ENCODE peak calls at places on chromosomes 2 and 18, in seven cellular contexts. One of them, this sample, is unnamed.

GRCh38 chr2:240567872-240568677 is at the start of gene RNPEPL1:
- DNase-seq in colonic mucosa: peak
- DNase-seq in SK-N-SH: peak
- DNase-seq in cardiac muscle cell: peak
- DNase-seq in psoas muscle: peak
- DNase-seq in HCT116: no peak
- DNase-seq in mucosa of descending colon: peak
- DNase-seq in this sample: no peak

GRCh38 chr18:9380571-9381390 is 46.2 kb downstream of the TWSG1 start:
- DNase-seq in colonic mucosa: no peak
- DNase-seq in SK-N-SH: no peak
- DNase-seq in cardiac muscle cell: no peak
- DNase-seq in psoas muscle: no peak
- DNase-seq in HCT116: no peak
- DNase-seq in mucosa of descending colon: no peak
- DNase-seq in this sample: peak

GRCh38 chr2:21422050-21422449 is 298.3 kb downstream of the TDRD15 start:
- DNase-seq in colonic mucosa: peak
- DNase-seq in SK-N-SH: peak
- DNase-seq in cardiac muscle cell: peak
- DNase-seq in psoas muscle: no peak
- DNase-seq in HCT116: no peak
- DNase-seq in mucosa of descending colon: peak
- DNase-seq in this sample: no peak

GRCh38 chr2:23541453-23542334 is 156.7 kb downstream of the KLHL29 start:
- DNase-seq in colonic mucosa: no peak
- DNase-seq in SK-N-SH: no peak
- DNase-seq in cardiac muscle cell: no peak
- DNase-seq in psoas muscle: no peak
- DNase-seq in HCT116: no peak
- DNase-seq in mucosa of descending colon: no peak
- DNase-seq in this sample: peak

GRCh38 chr2:55431982-55432627 is 12.4 kb upstream of the CCDC88A start:
- DNase-seq in colonic mucosa: no peak
- DNase-seq in SK-N-SH: peak
- DNase-seq in cardiac muscle cell: no peak
- DNase-seq in psoas muscle: no peak
- DNase-seq in HCT116: peak
- DNase-seq in mucosa of descending colon: no peak
- DNase-seq in this sample: peak

GRCh38 chr2:179268277-179268935 is 3.8 kb upstream of the SESTD1 start:
- DNase-seq in colonic mucosa: no peak
- DNase-seq in SK-N-SH: no peak
- DNase-seq in cardiac muscle cell: no peak
- DNase-seq in psoas muscle: no peak
- DNase-seq in HCT116: no peak
- DNase-seq in mucosa of descending colon: no peak
- DNase-seq in this sample: peak

GRCh38 chr2:67057901-67058703 is 339.0 kb upstream of the ETAA1 start:
- DNase-seq in colonic mucosa: no peak
- DNase-seq in SK-N-SH: no peak
- DNase-seq in cardiac muscle cell: no peak
- DNase-seq in psoas muscle: no peak
- DNase-seq in HCT116: no peak
- DNase-seq in mucosa of descending colon: no peak
- DNase-seq in this sample: peak

GRCh38 chr2:231395188-231396057 is at the start of gene B3GNT7:
- DNase-seq in colonic mucosa: peak
- DNase-seq in SK-N-SH: peak
- DNase-seq in cardiac muscle cell: no peak
- DNase-seq in psoas muscle: no peak
- DNase-seq in HCT116: no peak
- DNase-seq in mucosa of descending colon: peak
- DNase-seq in this sample: no peak

GRCh38 chr2:240238786-240239185 is 98.3 kb upstream of the OTOS start:
- DNase-seq in colonic mucosa: no peak
- DNase-seq in SK-N-SH: no peak
- DNase-seq in cardiac muscle cell: no peak
- DNase-seq in psoas muscle: no peak
- DNase-seq in HCT116: no peak
- DNase-seq in mucosa of descending colon: no peak
- DNase-seq in this sample: no peak

GRCh38 chr2:39743170-39743851 is 35.7 kb downstream of the THUMPD2 start:
- DNase-seq in colonic mucosa: no peak
- DNase-seq in SK-N-SH: no peak
- DNase-seq in cardiac muscle cell: no peak
- DNase-seq in psoas muscle: no peak
- DNase-seq in HCT116: no peak
- DNase-seq in mucosa of descending colon: no peak
- DNase-seq in this sample: peak

GRCh38 chr2:207635468-207636200 is 10.4 kb upstream of the METTL21A start:
- DNase-seq in colonic mucosa: no peak
- DNase-seq in SK-N-SH: no peak
- DNase-seq in cardiac muscle cell: no peak
- DNase-seq in psoas muscle: no peak
- DNase-seq in HCT116: no peak
- DNase-seq in mucosa of descending colon: no peak
- DNase-seq in this sample: peak

GRCh38 chr2:234982096-234982834 is 30.4 kb downstream of the SH3BP4 start:
- DNase-seq in colonic mucosa: no peak
- DNase-seq in SK-N-SH: no peak
- DNase-seq in cardiac muscle cell: no peak
- DNase-seq in psoas muscle: peak
- DNase-seq in HCT116: no peak
- DNase-seq in mucosa of descending colon: no peak
- DNase-seq in this sample: no peak

GRCh38 chr2:9675369-9676351 is 44.9 kb upstream of the YWHAQ start:
- DNase-seq in colonic mucosa: no peak
- DNase-seq in SK-N-SH: no peak
- DNase-seq in cardiac muscle cell: no peak
- DNase-seq in psoas muscle: no peak
- DNase-seq in HCT116: no peak
- DNase-seq in mucosa of descending colon: no peak
- DNase-seq in this sample: peak

GRCh38 chr2:207746131-207746530 is 23.6 kb downstream of the FZD5 start:
- DNase-seq in colonic mucosa: peak
- DNase-seq in SK-N-SH: peak
- DNase-seq in cardiac muscle cell: peak
- DNase-seq in psoas muscle: peak
- DNase-seq in HCT116: peak
- DNase-seq in mucosa of descending colon: peak
- DNase-seq in this sample: peak

GRCh38 chr2:23556929-23557328 is 171.9 kb downstream of the KLHL29 start:
- DNase-seq in colonic mucosa: no peak
- DNase-seq in SK-N-SH: peak
- DNase-seq in cardiac muscle cell: no peak
- DNase-seq in psoas muscle: peak
- DNase-seq in HCT116: no peak
- DNase-seq in mucosa of descending colon: no peak
- DNase-seq in this sample: no peak

GRCh38 chr2:47964277-47964676 is 58.0 kb upstream of the FBXO11 start:
- DNase-seq in colonic mucosa: no peak
- DNase-seq in SK-N-SH: no peak
- DNase-seq in cardiac muscle cell: no peak
- DNase-seq in psoas muscle: no peak
- DNase-seq in HCT116: no peak
- DNase-seq in mucosa of descending colon: no peak
- DNase-seq in this sample: no peak

GRCh38 chr2:70975237-70975636 is 3.2 kb upstream of the ANKRD53 start:
- DNase-seq in colonic mucosa: no peak
- DNase-seq in SK-N-SH: no peak
- DNase-seq in cardiac muscle cell: no peak
- DNase-seq in psoas muscle: no peak
- DNase-seq in HCT116: no peak
- DNase-seq in mucosa of descending colon: no peak
- DNase-seq in this sample: no peak

GRCh38 chr2:70979626-70980025 is 1.2 kb downstream of the ANKRD53 start:
- DNase-seq in colonic mucosa: no peak
- DNase-seq in SK-N-SH: no peak
- DNase-seq in cardiac muscle cell: no peak
- DNase-seq in psoas muscle: no peak
- DNase-seq in HCT116: no peak
- DNase-seq in mucosa of descending colon: no peak
- DNase-seq in this sample: no peak

GRCh38 chr2:70978388-70979357 is at the start of gene ANKRD53:
- DNase-seq in colonic mucosa: peak
- DNase-seq in SK-N-SH: peak
- DNase-seq in cardiac muscle cell: peak
- DNase-seq in psoas muscle: peak
- DNase-seq in HCT116: no peak
- DNase-seq in mucosa of descending colon: peak
- DNase-seq in this sample: peak

GRCh38 chr2:70974592-70974991 is 3.8 kb upstream of the ANKRD53 start:
- DNase-seq in colonic mucosa: no peak
- DNase-seq in SK-N-SH: no peak
- DNase-seq in cardiac muscle cell: no peak
- DNase-seq in psoas muscle: no peak
- DNase-seq in HCT116: no peak
- DNase-seq in mucosa of descending colon: no peak
- DNase-seq in this sample: no peak

GRCh38 chr2:70977605-70978205 is 725 bp upstream of the ANKRD53 start:
- DNase-seq in colonic mucosa: no peak
- DNase-seq in SK-N-SH: peak
- DNase-seq in cardiac muscle cell: no peak
- DNase-seq in psoas muscle: no peak
- DNase-seq in HCT116: no peak
- DNase-seq in mucosa of descending colon: peak
- DNase-seq in this sample: peak
- H3K4me3 ChIP-seq in colonic mucosa: peak
- H3K4me3 ChIP-seq in SK-N-SH: peak
- H3K4me3 ChIP-seq in cardiac muscle cell: peak
- H3K4me3 ChIP-seq in psoas muscle: peak
- H3K4me3 ChIP-seq in HCT116: no peak
- H3K4me3 ChIP-seq in mucosa of descending colon: no peak
- H3K4me3 ChIP-seq in this sample: peak

GRCh38 chr2:226985227-226985946 is 149.5 kb downstream of the RHBDD1 start:
- DNase-seq in colonic mucosa: peak
- DNase-seq in SK-N-SH: peak
- DNase-seq in cardiac muscle cell: peak
- DNase-seq in psoas muscle: no peak
- DNase-seq in HCT116: peak
- DNase-seq in mucosa of descending colon: peak
- DNase-seq in this sample: peak
- H3K4me3 ChIP-seq in colonic mucosa: no peak
- H3K4me3 ChIP-seq in SK-N-SH: no peak
- H3K4me3 ChIP-seq in cardiac muscle cell: no peak
- H3K4me3 ChIP-seq in psoas muscle: no peak
- H3K4me3 ChIP-seq in HCT116: no peak
- H3K4me3 ChIP-seq in mucosa of descending colon: no peak
- H3K4me3 ChIP-seq in this sample: no peak

DNA sequence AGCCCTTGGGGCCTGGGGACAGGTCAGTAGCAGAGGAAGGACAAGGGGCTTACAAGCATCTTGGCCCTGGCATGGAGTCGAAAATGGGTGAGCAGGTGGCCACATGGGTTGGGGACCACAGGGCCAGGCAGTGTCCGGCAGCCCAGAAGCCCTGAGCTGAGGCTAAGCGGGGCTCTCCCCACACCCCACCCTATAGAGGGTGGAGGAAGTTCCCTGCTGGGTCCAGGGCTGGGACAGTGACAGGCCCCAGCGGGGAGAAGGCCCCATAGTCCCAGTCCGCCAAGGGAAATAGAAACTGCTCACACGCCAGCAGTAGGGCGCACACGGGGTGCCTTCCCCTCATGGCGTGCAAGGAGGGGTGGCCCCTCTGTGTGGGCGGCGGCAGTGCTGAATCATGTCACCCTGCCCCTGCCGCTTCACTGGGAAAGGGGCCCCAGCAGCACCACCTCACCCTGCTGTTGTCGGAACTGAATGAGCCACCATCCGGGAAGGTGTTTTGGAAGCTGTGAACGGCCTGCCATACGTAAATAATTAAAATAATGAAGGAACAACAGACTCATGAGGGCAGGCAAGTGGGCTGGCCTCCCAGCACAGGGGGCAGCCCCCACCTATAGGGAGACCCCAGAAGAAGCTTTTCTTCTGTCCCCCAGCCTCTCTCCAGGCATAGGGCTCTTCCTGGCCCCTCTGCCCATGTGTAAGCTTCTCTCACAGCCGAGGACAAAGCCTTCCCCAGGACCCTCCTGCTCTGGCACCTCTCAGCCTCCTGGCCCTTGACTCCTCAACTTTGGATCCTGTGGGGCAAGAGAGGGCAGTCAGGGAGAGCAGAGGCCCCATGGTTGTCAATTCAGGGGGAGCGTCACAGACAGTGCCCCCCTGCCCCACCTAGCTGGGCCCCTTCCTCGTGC is 12.7 kb upstream of the DUSP2 start:
- DNase-seq in colonic mucosa: no peak
- DNase-seq in SK-N-SH: peak
- DNase-seq in cardiac muscle cell: no peak
- DNase-seq in psoas muscle: peak
- DNase-seq in HCT116: no peak
- DNase-seq in mucosa of descending colon: no peak
- DNase-seq in this sample: no peak
- H3K4me3 ChIP-seq in colonic mucosa: no peak
- H3K4me3 ChIP-seq in SK-N-SH: no peak
- H3K4me3 ChIP-seq in cardiac muscle cell: no peak
- H3K4me3 ChIP-seq in psoas muscle: no peak
- H3K4me3 ChIP-seq in HCT116: no peak
- H3K4me3 ChIP-seq in mucosa of descending colon: no peak
- H3K4me3 ChIP-seq in this sample: no peak

DNA sequence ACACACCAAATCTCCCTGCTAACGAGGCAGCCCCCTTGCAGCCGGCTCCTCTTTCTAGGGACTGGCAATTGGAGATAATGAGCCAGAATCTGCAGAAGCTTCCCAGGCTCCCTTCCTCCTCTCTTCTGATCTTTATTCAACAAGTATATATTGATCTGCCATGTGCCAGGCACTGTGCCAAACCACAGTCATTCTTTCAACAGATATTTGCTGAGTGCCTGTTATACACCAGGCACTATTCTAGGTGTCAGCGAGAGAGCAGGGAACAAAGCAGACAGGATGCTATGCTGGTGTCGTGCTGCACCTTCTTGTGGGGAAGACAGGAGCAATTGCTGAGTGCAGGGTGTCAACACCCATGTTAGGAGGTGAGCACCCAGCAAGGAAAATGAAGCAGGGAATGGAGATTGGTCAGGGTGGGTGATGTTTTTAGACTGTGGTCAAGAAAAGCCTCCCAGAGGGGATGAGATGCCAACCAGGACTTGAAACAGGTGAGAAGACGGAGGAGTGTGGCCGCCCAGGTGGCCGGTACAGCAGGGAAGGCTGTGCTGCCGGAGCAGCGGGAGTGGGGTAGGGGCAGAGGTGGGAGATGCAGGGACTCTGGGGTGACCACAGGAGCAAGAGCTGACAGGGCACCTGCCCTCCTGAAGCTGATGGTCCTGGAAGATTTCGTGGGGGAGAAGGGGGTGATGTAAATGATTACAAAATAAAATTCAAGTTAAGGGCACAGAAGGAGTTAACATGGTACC is 307.6 kb upstream of the RAB12 start:
- DNase-seq in colonic mucosa: no peak
- DNase-seq in SK-N-SH: no peak
- DNase-seq in cardiac muscle cell: peak
- DNase-seq in psoas muscle: no peak
- DNase-seq in HCT116: no peak
- DNase-seq in mucosa of descending colon: peak
- DNase-seq in this sample: peak
- H3K4me3 ChIP-seq in colonic mucosa: no peak
- H3K4me3 ChIP-seq in SK-N-SH: no peak
- H3K4me3 ChIP-seq in cardiac muscle cell: no peak
- H3K4me3 ChIP-seq in psoas muscle: no peak
- H3K4me3 ChIP-seq in HCT116: no peak
- H3K4me3 ChIP-seq in mucosa of descending colon: no peak
- H3K4me3 ChIP-seq in this sample: no peak

This sample was measured in fibroblast of mammary gland.